ENCODE peak calls at places on chromosomes 4 and X, in seven cellular contexts. V is CD8-positive, alpha-beta memory T cell; Y is RPMI7951; W is upper lobe of right lung; H is activated T-helper 1 cell treated with anti-CD3 and anti-CD28 coated beads, Interleukin-12 subunit alpha, Interleukin-12 subunit beta, Interleukin-2, Interleukin-4 antibody, amounts not matched to agents 30 ng/mL and 10 ng/mL and 1 ng/mL, durations not matched to agents 14 hours and 24 hours and 36 hours; M is left colon; C is activated naive CD4-positive, alpha-beta T cell treated with anti-CD3 and anti-CD28 coated beads for 36 hours. G is an unnamed sample.
A peak's percentile ranks its signal among the peaks of the same experiment; 100 is the strongest.

GRCh38 chrX:41010188-41010846 is 74.9 kb upstream of the USP9X start:
- DNase-seq in V (peak; percentile 5), Y (peak; percentile 95), W (peak; percentile 79), H (peak; percentile 53), M (peak; percentile 67), C (peak; percentile 78), G (peak; percentile 97)

GRCh38 chrX:120428309-120428708 is 40.8 kb downstream of the LAMP2 start:
- DNase-seq in V (no peak), Y (no peak), W (no peak), H (no peak), M (no peak), C (no peak), G (peak; percentile 6)

GRCh38 chr4:48093949-48094550 is 40.0 kb downstream of the TXK start:
- DNase-seq in V (no peak), Y (peak; percentile 81), W (no peak), H (no peak), M (peak; percentile 27), C (peak; percentile 78), G (peak; percentile 53)

GRCh38 chr4:143337600-143338287 is 1.1 kb downstream of the GAB1 start:
- DNase-seq in V (no peak), Y (peak; percentile 64), W (peak; percentile 74), H (no peak), M (peak; percentile 83), C (peak; percentile 15), G (peak; percentile 79)

GRCh38 chr4:37905526-37906169 is 14.8 kb downstream of the TBC1D1 start:
- DNase-seq in V (no peak), Y (peak; percentile 3), W (no peak), H (no peak), M (no peak), C (no peak), G (no peak)

GRCh38 chr4:83197555-83198235 is 83.2 kb upstream of the PLAC8 start:
- DNase-seq in V (no peak), Y (no peak), W (no peak), H (no peak), M (peak; percentile 66), C (no peak), G (no peak)

GRCh38 chr4:75141162-75141561 is 208.2 kb downstream of the PARM1 start:
- DNase-seq in V (no peak), Y (no peak), W (no peak), H (no peak), M (no peak), C (no peak), G (no peak)

GRCh38 chr4:107740381-107740780 is 20.3 kb upstream of the PAPSS1 start:
- DNase-seq in V (no peak), Y (peak; percentile 24), W (no peak), H (no peak), M (no peak), C (no peak), G (no peak)

GRCh38 chr4:187617117-187617516 is 378.5 kb upstream of the ZFP42 start:
- DNase-seq in V (no peak), Y (no peak), W (no peak), H (no peak), M (no peak), C (no peak), G (peak; percentile 32)

GRCh38 chr4:52059372-52059771 is 8.3 kb downstream of the SPATA18 start:
- DNase-seq in V (no peak), Y (peak; percentile 30), W (no peak), H (no peak), M (no peak), C (no peak), G (no peak)

GRCh38 chr4:120056249-120056648 is 10.4 kb downstream of the MAD2L1 start:
- DNase-seq in V (no peak), Y (no peak), W (no peak), H (no peak), M (no peak), C (no peak), G (no peak)

GRCh38 chr4:138919094-138919936 is 96.3 kb upstream of the NOCT start:
- DNase-seq in V (no peak), Y (peak; percentile 69), W (peak; percentile 84), H (peak; percentile 16), M (peak; percentile 68), C (peak; percentile 36), G (peak; percentile 44)

GRCh38 chr4:122617597-122618593 is 3.0 kb downstream of the IL21 start:
- DNase-seq in V (no peak), Y (no peak), W (no peak), H (no peak), M (no peak), C (no peak), G (no peak)

GRCh38 chr4:143186202-143186601 is 1.5 kb downstream of the USP38 start:
- DNase-seq in V (no peak), Y (peak; percentile 3), W (no peak), H (no peak), M (no peak), C (no peak), G (peak; percentile 29)

GRCh38 chrX:134688839-134689238 is 30.6 kb upstream of the PLAC1 start:
- DNase-seq in V (no peak), Y (peak; percentile 60), W (no peak), H (no peak), M (no peak), C (no peak), G (no peak)

GRCh38 chrX:7435822-7436221 is 287.9 kb upstream of the PUDP start:
- DNase-seq in V (no peak), Y (no peak), W (no peak), H (no peak), M (no peak), C (no peak), G (no peak)

GRCh38 chrX:40773809-40774208 is 38.5 kb upstream of the MED14 start:
- DNase-seq in V (no peak), Y (peak; percentile 72), W (no peak), H (no peak), M (no peak), C (no peak), G (no peak)

GRCh38 chrX:142250502-142250901 is 45.4 kb upstream of the MAGEC2 start:
- DNase-seq in V (no peak), Y (no peak), W (no peak), H (no peak), M (no peak), C (no peak), G (no peak)